ENCODE peak calls at places on chromosomes 3 and 15, in six cellular contexts. One of them, this sample, is unnamed.

GRCh38 chr3:179196098-179196497 is 47.9 kb downstream of the PIK3CA start:
- DNase-seq in mesenchymal stem cell: peak
- DNase-seq in mesendoderm: no peak
- DNase-seq in IMR-90: peak
- DNase-seq in H9: no peak
- DNase-seq in neuronal stem cell: no peak
- DNase-seq in this sample: peak

GRCh38 chr3:29389362-29389761 is 108.5 kb downstream of the RBMS3 start:
- DNase-seq in mesenchymal stem cell: no peak
- DNase-seq in mesendoderm: no peak
- DNase-seq in IMR-90: no peak
- DNase-seq in H9: no peak
- DNase-seq in neuronal stem cell: no peak
- DNase-seq in this sample: no peak

GRCh38 chr3:50238549-50239026 is 2.6 kb downstream of the GNAI2 start:
- DNase-seq in mesenchymal stem cell: no peak
- DNase-seq in mesendoderm: peak
- DNase-seq in IMR-90: no peak
- DNase-seq in H9: no peak
- DNase-seq in neuronal stem cell: no peak
- DNase-seq in this sample: no peak

GRCh38 chr15:63615935-63616334 is 18.7 kb downstream of the FBXL22 start:
- DNase-seq in mesenchymal stem cell: no peak
- DNase-seq in mesendoderm: peak
- DNase-seq in IMR-90: no peak
- DNase-seq in H9: no peak
- DNase-seq in neuronal stem cell: no peak
- DNase-seq in this sample: no peak

GRCh38 chr3:172517859-172518466 is 5.3 kb downstream of the TNFSF10 start:
- DNase-seq in mesenchymal stem cell: no peak
- DNase-seq in mesendoderm: no peak
- DNase-seq in IMR-90: no peak
- DNase-seq in H9: no peak
- DNase-seq in neuronal stem cell: no peak
- DNase-seq in this sample: no peak

GRCh38 chr3:195142519-195142918 is 128.4 kb downstream of the XXYLT1 start:
- DNase-seq in mesenchymal stem cell: no peak
- DNase-seq in mesendoderm: no peak
- DNase-seq in IMR-90: no peak
- DNase-seq in H9: no peak
- DNase-seq in neuronal stem cell: no peak
- DNase-seq in this sample: no peak

GRCh38 chr3:59563072-59563605 is 513.3 kb upstream of the CFAP20DC start:
- DNase-seq in mesenchymal stem cell: peak
- DNase-seq in mesendoderm: no peak
- DNase-seq in IMR-90: peak
- DNase-seq in H9: no peak
- DNase-seq in neuronal stem cell: no peak
- DNase-seq in this sample: no peak

GRCh38 chr15:74531144-74531811 is 9.7 kb upstream of the ARID3B start:
- DNase-seq in mesenchymal stem cell: peak
- DNase-seq in mesendoderm: peak
- DNase-seq in IMR-90: peak
- DNase-seq in H9: peak
- DNase-seq in neuronal stem cell: no peak
- DNase-seq in this sample: peak

GRCh38 chr3:62421275-62421674 is 47.9 kb upstream of the FEZF2 start:
- DNase-seq in mesenchymal stem cell: no peak
- DNase-seq in mesendoderm: no peak
- DNase-seq in IMR-90: no peak
- DNase-seq in H9: no peak
- DNase-seq in neuronal stem cell: peak
- DNase-seq in this sample: no peak

GRCh38 chr3:143179603-143180002 is 60.0 kb downstream of the CHST2 start:
- DNase-seq in mesenchymal stem cell: no peak
- DNase-seq in mesendoderm: no peak
- DNase-seq in IMR-90: no peak
- DNase-seq in H9: no peak
- DNase-seq in neuronal stem cell: no peak
- DNase-seq in this sample: no peak

GRCh38 chr3:67685499-67685898 is 31.1 kb upstream of the SUCLG2 start:
- DNase-seq in mesenchymal stem cell: no peak
- DNase-seq in mesendoderm: no peak
- DNase-seq in IMR-90: no peak
- DNase-seq in H9: no peak
- DNase-seq in neuronal stem cell: no peak
- DNase-seq in this sample: no peak

GRCh38 chr15:93210995-93211394 is 122.0 kb upstream of the RGMA start:
- DNase-seq in mesenchymal stem cell: no peak
- DNase-seq in mesendoderm: peak
- DNase-seq in IMR-90: no peak
- DNase-seq in H9: no peak
- DNase-seq in neuronal stem cell: no peak
- DNase-seq in this sample: peak

GRCh38 chr15:86558252-86558651 is 478.6 kb downstream of the AGBL1 start:
- DNase-seq in mesenchymal stem cell: no peak
- DNase-seq in mesendoderm: peak
- DNase-seq in IMR-90: no peak
- DNase-seq in H9: no peak
- DNase-seq in neuronal stem cell: no peak
- DNase-seq in this sample: no peak
- H2BK5ac ChIP-seq in mesenchymal stem cell: no peak
- H2BK5ac ChIP-seq in mesendoderm: no peak
- H2BK5ac ChIP-seq in IMR-90: no peak
- H2BK5ac ChIP-seq in H9: no peak
- H2BK5ac ChIP-seq in neuronal stem cell: no peak
- H2BK5ac ChIP-seq in this sample: no peak

DNA sequence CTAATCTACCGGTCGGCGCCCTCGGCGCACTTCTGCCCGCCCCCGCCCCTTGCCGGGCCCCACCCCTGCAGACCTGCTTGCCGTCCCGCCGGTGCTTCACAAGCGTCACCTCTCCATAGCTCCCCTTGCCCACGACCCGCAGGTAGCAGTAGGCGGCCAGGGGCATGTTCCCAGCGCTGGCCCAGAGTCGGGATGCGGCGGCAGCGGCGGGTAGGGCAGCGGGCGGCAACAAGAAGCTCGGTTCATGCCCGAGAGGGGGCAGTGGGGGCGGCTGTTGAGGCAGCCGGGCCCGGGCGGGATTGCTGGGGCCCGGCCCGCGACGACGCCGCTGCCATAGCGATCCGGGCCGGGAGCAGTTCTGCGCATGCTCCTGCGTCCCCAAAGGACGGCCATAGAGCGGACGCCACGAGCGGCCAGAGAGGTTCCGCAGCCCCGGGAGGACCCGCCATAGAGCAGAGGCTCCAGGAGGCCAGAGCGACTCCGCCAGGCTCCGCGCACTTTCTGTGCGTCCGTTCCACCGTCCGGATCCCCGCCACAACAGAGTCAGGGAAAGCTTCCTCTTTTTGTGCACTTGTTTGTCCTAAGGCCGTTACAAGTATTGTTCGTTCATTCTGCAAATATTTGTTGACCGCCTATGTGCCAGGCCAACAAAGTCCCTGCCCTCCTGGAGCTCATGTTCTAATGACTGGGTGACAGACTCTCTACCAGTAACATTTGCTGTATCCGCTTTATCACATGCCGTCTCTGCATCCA is at the start of gene NEK4:
- DNase-seq in mesenchymal stem cell: peak
- DNase-seq in mesendoderm: peak
- DNase-seq in IMR-90: peak
- DNase-seq in H9: peak
- DNase-seq in neuronal stem cell: peak
- DNase-seq in this sample: peak
- H3K4ac ChIP-seq in mesenchymal stem cell: peak
- H3K4ac ChIP-seq in mesendoderm: peak
- H3K4ac ChIP-seq in IMR-90: peak
- H3K4ac ChIP-seq in H9: no peak
- H3K4ac ChIP-seq in neuronal stem cell: no peak
- H3K4ac ChIP-seq in this sample: peak

GRCh38 chr15:75649045-75649761 is 1.5 kb downstream of the SNX33 start:
- DNase-seq in mesenchymal stem cell: no peak
- DNase-seq in mesendoderm: no peak
- DNase-seq in IMR-90: no peak
- DNase-seq in H9: no peak
- DNase-seq in neuronal stem cell: no peak
- DNase-seq in this sample: no peak
- H2BK5ac ChIP-seq in mesenchymal stem cell: no peak
- H2BK5ac ChIP-seq in mesendoderm: no peak
- H2BK5ac ChIP-seq in IMR-90: peak
- H2BK5ac ChIP-seq in H9: no peak
- H2BK5ac ChIP-seq in neuronal stem cell: no peak
- H2BK5ac ChIP-seq in this sample: no peak

DNA sequence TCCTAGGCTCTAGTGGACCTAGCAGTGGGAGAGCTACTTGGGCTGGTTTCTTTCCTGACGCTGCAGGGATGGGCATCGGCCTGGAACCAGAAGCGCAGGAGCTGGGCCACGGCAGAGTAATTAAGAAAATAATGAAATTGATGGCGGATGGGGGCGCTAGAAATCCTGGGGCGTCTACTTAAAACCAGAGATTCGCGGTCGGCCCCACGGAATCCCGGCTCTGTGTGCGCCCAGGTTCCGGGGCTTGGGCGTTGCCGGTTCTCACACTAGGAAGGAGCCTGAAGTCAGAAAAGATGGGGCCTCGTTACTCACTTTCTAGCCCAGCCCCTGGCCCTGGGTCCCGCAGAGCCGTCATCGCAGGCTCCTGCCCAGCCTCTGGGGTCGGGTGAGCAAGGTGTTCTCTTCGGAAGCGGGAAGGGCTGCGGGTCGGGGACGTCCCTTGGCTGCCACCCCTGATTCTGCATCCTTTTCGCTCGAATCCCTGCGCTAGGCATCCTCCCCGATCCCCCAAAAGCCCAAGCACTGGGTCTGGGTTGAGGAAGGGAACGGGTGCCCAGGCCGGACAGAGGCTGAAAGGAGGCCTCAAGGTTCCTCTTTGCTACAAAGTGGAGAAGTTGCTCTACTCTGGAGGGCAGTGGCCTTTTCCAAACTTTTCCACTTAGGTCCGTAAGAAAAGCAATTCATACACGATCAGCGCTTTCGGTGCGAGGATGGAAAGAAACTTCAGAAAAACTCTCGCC is 6.1 kb downstream of the SOX14 start:
- DNase-seq in mesenchymal stem cell: no peak
- DNase-seq in mesendoderm: peak
- DNase-seq in IMR-90: no peak
- DNase-seq in H9: peak
- DNase-seq in neuronal stem cell: no peak
- DNase-seq in this sample: no peak
- H3K4ac ChIP-seq in mesenchymal stem cell: no peak
- H3K4ac ChIP-seq in mesendoderm: no peak
- H3K4ac ChIP-seq in IMR-90: no peak
- H3K4ac ChIP-seq in H9: no peak
- H3K4ac ChIP-seq in neuronal stem cell: no peak
- H3K4ac ChIP-seq in this sample: no peak

GRCh38 chr3:3799173-3800075 is at the start of gene LRRN1:
- DNase-seq in mesenchymal stem cell: no peak
- DNase-seq in mesendoderm: peak
- DNase-seq in IMR-90: no peak
- DNase-seq in H9: peak
- DNase-seq in neuronal stem cell: peak
- DNase-seq in this sample: no peak

GRCh38 chr3:3800685-3801509 is 1.7 kb downstream of the LRRN1 start:
- DNase-seq in mesenchymal stem cell: no peak
- DNase-seq in mesendoderm: peak
- DNase-seq in IMR-90: no peak
- DNase-seq in H9: peak
- DNase-seq in neuronal stem cell: peak
- DNase-seq in this sample: no peak

GRCh38 chr3:3800076-3800448 is 831 bp downstream of the LRRN1 start:
- DNase-seq in mesenchymal stem cell: no peak
- DNase-seq in mesendoderm: peak
- DNase-seq in IMR-90: no peak
- DNase-seq in H9: peak
- DNase-seq in neuronal stem cell: peak
- DNase-seq in this sample: no peak

GRCh38 chr3:3802021-3802420 is 2.8 kb downstream of the LRRN1 start:
- DNase-seq in mesenchymal stem cell: no peak
- DNase-seq in mesendoderm: peak
- DNase-seq in IMR-90: no peak
- DNase-seq in H9: no peak
- DNase-seq in neuronal stem cell: peak
- DNase-seq in this sample: no peak

DNA sequence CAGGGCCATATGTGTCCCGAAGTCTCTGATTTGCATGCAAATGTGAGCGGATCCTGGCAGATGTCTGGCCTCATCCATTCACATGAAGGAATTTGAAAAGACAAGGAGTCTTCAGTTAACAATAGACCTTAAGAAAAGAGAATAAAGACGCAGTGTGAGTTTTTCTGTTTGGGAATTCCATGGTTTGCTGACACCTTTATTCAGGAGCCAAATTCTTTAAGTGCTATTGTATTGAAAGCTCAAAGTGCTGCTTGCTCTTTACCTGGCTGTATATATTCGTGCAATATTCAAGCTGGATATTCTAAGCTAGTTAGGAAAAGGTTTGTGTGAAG is 2.2 kb downstream of the LRRN1 start:
- DNase-seq in mesenchymal stem cell: no peak
- DNase-seq in mesendoderm: peak
- DNase-seq in IMR-90: no peak
- DNase-seq in H9: peak
- DNase-seq in neuronal stem cell: peak
- DNase-seq in this sample: no peak
- H2BK5ac ChIP-seq in mesenchymal stem cell: no peak
- H2BK5ac ChIP-seq in mesendoderm: no peak
- H2BK5ac ChIP-seq in IMR-90: no peak
- H2BK5ac ChIP-seq in H9: no peak
- H2BK5ac ChIP-seq in neuronal stem cell: no peak
- H2BK5ac ChIP-seq in this sample: no peak

This sample was measured in trophoblast cell.